ENCODE peak calls at places on chromosomes 16 and 17, in six cellular contexts. C is PC-9; Q is B cell; K is EH; B is stimulated activated naive CD8-positive, alpha-beta T cell treated with anti-CD3 and anti-CD28 coated beads, Interleukin-15, amount 100 ng/mL, for 72 hours; O is stimulated activated CD8-positive, alpha-beta memory T cell treated with anti-CD3 and anti-CD28 coated beads, Interleukin-4, amount 100 ng/mL, for 1 hour. E is an unnamed sample.

GRCh38 chr17:55830699-55831098 is 79.8 kb downstream of the PCTP start:
- DNase-seq in B (no peak), K (no peak), O (no peak), C (no peak), Q (no peak), E (no peak)

GRCh38 chr17:78495634-78496033 is 81.6 kb downstream of the DNAH17 start:
- DNase-seq in B (no peak), C (no peak), K (no peak), O (no peak), Q (no peak), E (no peak)

GRCh38 chr17:54968954-54969400 is 412 bp downstream of the STXBP4 start:
- DNase-seq in Q (no peak), C (no peak), K (peak; percentile 54), O (peak; percentile 1), B (no peak), E (peak; percentile 52)

GRCh38 chr17:73566905-73567782 is 77.1 kb downstream of the SDK2 start:
- DNase-seq in Q (peak; percentile 65), O (no peak), B (peak; percentile 11), K (no peak), C (no peak), E (no peak)

GRCh38 chr16:86784267-86784626 is 205.9 kb downstream of the FOXL1 start:
- DNase-seq in B (no peak), C (no peak), K (peak; percentile 36), O (no peak), Q (no peak), E (no peak)

GRCh38 chr17:47252209-47252608 is 1.4 kb upstream of the ITGB3 start:
- DNase-seq in O (no peak), Q (no peak), C (no peak), B (no peak), K (peak; percentile 43), E (no peak)

GRCh38 chr17:32882734-32883133 is 5.8 kb upstream of the MYO1D start:
- DNase-seq in Q (no peak), K (peak; percentile 65), O (no peak), C (no peak), B (no peak), E (peak; percentile 33)

GRCh38 chr17:78780852-78781338 is 1.2 kb downstream of the CYTH1 start:
- DNase-seq in C (no peak), K (peak; percentile 45), B (no peak), Q (no peak), O (no peak), E (no peak)

GRCh38 chr17:50426814-50427787 is 1.1 kb downstream of the ACSF2 start:
- DNase-seq in K (peak; percentile 55), O (no peak), B (peak; percentile 30), C (peak; percentile 46), Q (no peak), E (peak; percentile 17)

GRCh38 chr16:57998484-57998883 is 2.0 kb downstream of the ZNF319 start:
- DNase-seq in B (peak; percentile 25), Q (no peak), K (no peak), O (no peak), C (peak; percentile 72), E (peak; percentile 14)

GRCh38 chr16:70661918-70662641 is 15.7 kb downstream of the IL34 start:
- DNase-seq in C (no peak), O (no peak), K (peak; percentile 32), Q (no peak), B (no peak), E (peak; percentile 56)

GRCh38 chr16:81276323-81276722 is 37.8 kb downstream of the BCO1 start:
- DNase-seq in C (no peak), B (no peak), K (no peak), Q (no peak), O (no peak), E (no peak)

GRCh38 chr16:50842589-50842988 is 100.7 kb downstream of the CYLD start:
- DNase-seq in O (no peak), C (no peak), K (no peak), B (no peak), Q (no peak), E (peak; percentile 40)

GRCh38 chr16:89052824-89053724 is 40.6 kb upstream of the ACSF3 start:
- DNase-seq in C (peak; percentile 73), Q (no peak), O (no peak), K (no peak), B (no peak), E (peak; percentile 52)

GRCh38 chr17:49528966-49529365 is 33.9 kb downstream of the NGFR start:
- DNase-seq in B (no peak), K (no peak), O (no peak), C (no peak), Q (no peak), E (no peak)

GRCh38 chr17:71168083-71168741 is 952.6 kb upstream of the SOX9 start:
- DNase-seq in K (no peak), C (no peak), B (no peak), O (no peak), Q (no peak), E (no peak)

GRCh38 chr17:17896746-17897145 is 60.0 kb upstream of the SREBF1 start:
- DNase-seq in O (no peak), K (no peak), Q (no peak), C (no peak), B (no peak), E (no peak)

GRCh38 chr17:8338806-8339205 is 834 bp upstream of the ODF4 start:
- DNase-seq in O (no peak), B (no peak), Q (no peak), K (no peak), C (no peak), E (no peak)